ENCODE peak calls at places on chromosomes 4 and X, in six cellular contexts. N is left ventricle myocardium inferior, R is lower lobe of right lung, T is brain microvascular endothelial cell, H is fibroblast of lung, U is psoas muscle. I is an unnamed sample.

GRCh38 chr4:4866124-4866832 is 6.8 kb downstream of the MSX1 start:
- DNase-seq in N (no peak), R (no peak), T (no peak), H (no peak), U (no peak), I (no peak)

GRCh38 chr4:105666693-105667092 is 41.8 kb downstream of the INTS12 start:
- DNase-seq in N (no peak), R (no peak), T (peak; percentile 3), H (peak; percentile 26), U (no peak), I (no peak)

GRCh38 chrX:75893281-75893680 is 108.2 kb upstream of the MAGEE2 start:
- DNase-seq in N (no peak), R (no peak), T (no peak), H (no peak), U (no peak), I (peak; percentile 8)

GRCh38 chrX:46601283-46601682 is 27.7 kb downstream of the CHST7 start:
- DNase-seq in N (no peak), R (no peak), T (peak; percentile 23), H (peak; percentile 73), U (no peak), I (no peak)

GRCh38 chr4:151738706-151739105 is 22.1 kb downstream of the GATB start:
- DNase-seq in N (no peak), R (no peak), T (no peak), H (no peak), U (no peak), I (no peak)

GRCh38 chrX:18938710-18939109 is 45.2 kb downstream of the PHKA2 start:
- DNase-seq in N (no peak), R (no peak), T (no peak), H (peak; percentile 12), U (no peak), I (no peak)

GRCh38 chrX:65668362-65669310 is 1.2 kb downstream of the MSN start:
- DNase-seq in N (peak; percentile 65), R (peak; percentile 73), T (peak; percentile 50), H (peak; percentile 85), U (peak; percentile 65), I (peak; percentile 84)

GRCh38 chrX:7435822-7436221 is 287.9 kb upstream of the PUDP start:
- DNase-seq in N (no peak), R (no peak), T (no peak), H (no peak), U (no peak), I (no peak)

GRCh38 chr4:74038161-74039064 is at the start of gene CXCL3:
- DNase-seq in N (peak; percentile 78), R (peak; percentile 88), T (peak; percentile 59), H (peak; percentile 40), U (peak; percentile 74), I (peak; percentile 80)

GRCh38 chrX:133749370-133749769 is 236.0 kb downstream of the GPC3 start:
- DNase-seq in N (no peak), R (no peak), T (no peak), H (no peak), U (no peak), I (no peak)

GRCh38 chrX:38052096-38052495 is 45.7 kb downstream of the SYTL5 start:
- DNase-seq in N (no peak), R (no peak), T (peak; percentile 74), H (peak; percentile 97), U (no peak), I (no peak)

GRCh38 chrX:134186362-134187121 is 50.4 kb upstream of the CCDC160 start:
- DNase-seq in N (no peak), R (no peak), T (no peak), H (no peak), U (no peak), I (no peak)

GRCh38 chr4:155428128-155428527 is 51.4 kb upstream of the MAP9 start:
- DNase-seq in N (no peak), R (no peak), T (no peak), H (no peak), U (no peak), I (no peak)

GRCh38 chr4:148116264-148116663 is 325.9 kb downstream of the NR3C2 start:
- DNase-seq in N (no peak), R (no peak), T (no peak), H (peak; percentile 71), U (no peak), I (no peak)

GRCh38 chr4:86558799-86559198 is 35.3 kb upstream of the PTPN13 start:
- DNase-seq in N (no peak), R (no peak), T (no peak), H (no peak), U (no peak), I (no peak)

GRCh38 chr4:150782311-150782710 is 200.4 kb downstream of the MAB21L2 start:
- DNase-seq in N (no peak), R (no peak), T (peak; percentile 53), H (peak; percentile 53), U (no peak), I (peak; percentile 19)

GRCh38 chrX:73867144-73867543 is 304.1 kb downstream of the CHIC1 start:
- DNase-seq in N (no peak), R (no peak), T (no peak), H (no peak), U (no peak), I (no peak)

GRCh38 chr4:152514356-152514755 is 21.5 kb downstream of the FBXW7 start:
- DNase-seq in N (no peak), R (no peak), T (no peak), H (no peak), U (no peak), I (no peak)

GRCh38 chr4:83431200-83431599 is 24.4 kb downstream of the HELQ start:
- DNase-seq in N (no peak), R (no peak), T (no peak), H (no peak), U (no peak), I (no peak)

GRCh38 chr4:32789026-32789608 is 2068.9 kb downstream of the PCDH7 start:
- DNase-seq in N (no peak), R (no peak), T (no peak), H (peak; percentile 57), U (no peak), I (no peak)

GRCh38 chr4:8745036-8745827 is 126.4 kb downstream of the HMX1 start:
- DNase-seq in N (no peak), R (peak; percentile 23), T (no peak), H (no peak), U (no peak), I (no peak)

GRCh38 chr4:143486314-143486713 is 27.2 kb upstream of the SMARCA5 start:
- DNase-seq in N (no peak), R (no peak), T (no peak), H (no peak), U (no peak), I (no peak)

GRCh38 chr4:143477487-143477886 is 36.0 kb upstream of the SMARCA5 start:
- DNase-seq in N (no peak), R (no peak), T (no peak), H (no peak), U (no peak), I (no peak)

GRCh38 chr4:143481361-143481760 is 32.1 kb upstream of the SMARCA5 start:
- DNase-seq in N (no peak), R (no peak), T (no peak), H (no peak), U (no peak), I (no peak)

GRCh38 chr4:143488684-143489083 is 24.8 kb upstream of the SMARCA5 start:
- DNase-seq in N (no peak), R (no peak), T (no peak), H (no peak), U (no peak), I (no peak)

GRCh38 chr4:143482753-143483362 is 30.6 kb upstream of the SMARCA5 start:
- DNase-seq in N (no peak), R (no peak), T (peak; percentile 32), H (peak; percentile 47), U (no peak), I (no peak)
- TF ChIP-seq CTCF in N (peak; percentile 77), R (peak; percentile 61), T (peak; percentile 61), H (peak; percentile 52), U (peak; percentile 70), I (peak; percentile 63)

GRCh38 chr4:6152879-6153705 is 47.3 kb downstream of the JAKMIP1 start:
- DNase-seq in N (no peak), R (no peak), T (no peak), H (no peak), U (no peak), I (no peak)
- H3K27ac ChIP-seq in N (no peak overlapping the region), R (no peak overlapping the region), T (no peak overlapping the region), H (no peak overlapping the region), U (no peak overlapping the region), I (no peak overlapping the region)

GRCh38 chr4:82201805-82202636 is 171.8 kb downstream of the HNRNPD start:
- DNase-seq in N (no peak), R (no peak), T (peak; percentile 55), H (peak; percentile 20), U (no peak), I (no peak)
- TF ChIP-seq CTCF in N (peak; percentile 61), R (peak; percentile 59), T (peak; percentile 78), H (peak; percentile 64), U (peak; percentile 34), I (peak; percentile 57)

GRCh38 chr4:138561906-138562305 is 319.8 kb upstream of the SLC7A11 start:
- DNase-seq in N (peak; percentile 31), R (no peak), T (no peak), H (no peak), U (peak; percentile 24), I (peak; percentile 54)

GRCh38 chr4:138562544-138562961 is 320.4 kb upstream of the SLC7A11 start:
- DNase-seq in N (no peak), R (no peak), T (peak; percentile 73), H (peak; percentile 74), U (no peak), I (no peak)

GRCh38 chr4:138560448-138560847 is 318.3 kb upstream of the SLC7A11 start:
- DNase-seq in N (no peak), R (no peak), T (no peak), H (no peak), U (no peak), I (no peak)

GRCh38 chr4:138558886-138559285 is 316.7 kb upstream of the SLC7A11 start:
- DNase-seq in N (no peak), R (no peak), T (no peak), H (no peak), U (no peak), I (no peak)

GRCh38 chr4:138561276-138561880 is 319.2 kb upstream of the SLC7A11 start:
- DNase-seq in N (no peak), R (no peak), T (no peak), H (no peak), U (no peak), I (no peak)
- H3K27ac ChIP-seq in N (no peak overlapping the region), R (no peak overlapping the region), T (no peak overlapping the region), H (no peak overlapping the region), U (no peak overlapping the region), I (no peak overlapping the region)